ENCODE peak calls at places on chromosomes 6 and 20, in nine cellular contexts. L is NB4, J is IMR-90, D is tibial nerve, Z is adrenal gland, I is gastrocnemius medialis, W is breast epithelium, F is endothelial cell of umbilical vein, T is sigmoid colon. K is an unnamed sample.

GRCh38 chr6:83976871-83977270 is 56.7 kb upstream of the MRAP2 start:
- DNase-seq in W (no peak), T (no peak), I (no peak), L (no peak), Z (no peak), J (no peak), F (no peak), D (no peak), K (no peak)

GRCh38 chr6:142551145-142551811 is 249.5 kb downstream of the ADGRG6 start:
- DNase-seq in D (no peak), I (no peak), W (no peak), F (no peak), Z (no peak), L (peak), J (no peak), T (no peak), K (peak)

GRCh38 chr20:20930500-20930899 is 175.7 kb downstream of the LINC00237 start:
- DNase-seq in D (no peak), W (no peak), I (no peak), T (no peak), L (no peak), J (no peak), Z (no peak), F (no peak), K (no peak)

GRCh38 chr6:12718025-12718424 is 1.5 kb downstream of the PHACTR1 start:
- DNase-seq in F (no peak), T (no peak), L (no peak), J (peak), W (no peak), I (no peak), Z (no peak), D (no peak), K (no peak)

GRCh38 chr6:3747100-3747737 is 4.3 kb downstream of the PXDC1 start:
- DNase-seq in L (no peak), F (no peak), D (no peak), J (no peak), T (no peak), W (peak), I (no peak), Z (no peak), K (peak)

GRCh38 chr6:1312444-1313363 is 806 bp downstream of the FOXQ1 start:
- DNase-seq in I (no peak), J (no peak), D (no peak), L (peak), W (no peak), F (no peak), Z (no peak), T (no peak), K (no peak)

GRCh38 chr6:92541457-92542060 is 877.8 kb downstream of the EPHA7 start:
- DNase-seq in F (no peak), D (no peak), I (no peak), W (no peak), T (no peak), Z (no peak), J (no peak), L (no peak), K (no peak)

GRCh38 chr6:158354509-158354877 is 42.2 kb downstream of the TULP4 start:
- DNase-seq in F (no peak), T (no peak), D (no peak), I (no peak), W (no peak), L (no peak), Z (no peak), J (no peak), K (no peak)

GRCh38 chr6:137188855-137189254 is 15.4 kb upstream of the IL22RA2 start:
- DNase-seq in Z (no peak), W (no peak), L (peak), J (no peak), F (no peak), T (no peak), D (no peak), I (no peak), K (no peak)

GRCh38 chr6:34154668-34155447 is 9.0 kb upstream of the GRM4 start:
- DNase-seq in J (peak), I (no peak), D (no peak), W (peak), L (peak), T (peak), F (peak), Z (peak), K (no peak)

GRCh38 chr6:44049163-44049988 is 77.9 kb downstream of the MRPL14 start:
- DNase-seq in Z (no peak), T (peak), D (no peak), I (no peak), W (no peak), J (peak), F (no peak), L (no peak), K (no peak)

GRCh38 chr20:48761914-48762313 is 65.9 kb downstream of the PREX1 start:
- DNase-seq in J (no peak), L (peak), T (no peak), D (no peak), I (no peak), Z (no peak), W (no peak), F (no peak), K (no peak)

GRCh38 chr20:57656821-57657536 is 36.8 kb upstream of the ZBP1 start:
- DNase-seq in L (no peak), W (no peak), D (no peak), I (no peak), J (no peak), Z (peak), T (peak), F (no peak), K (peak)

GRCh38 chr20:21450572-21450971 is 53.2 kb upstream of the NKX2-4 start:
- DNase-seq in L (no peak), Z (peak), T (no peak), F (no peak), J (no peak), D (no peak), I (no peak), W (no peak), K (no peak)

GRCh38 chr6:2168480-2168879 is 76.9 kb downstream of the GMDS start:
- DNase-seq in L (no peak), I (no peak), Z (no peak), J (peak), W (no peak), F (no peak), D (no peak), T (no peak), K (no peak)

GRCh38 chr6:144331610-144332009 is 46.5 kb downstream of the UTRN start:
- DNase-seq in D (no peak), I (no peak), J (peak), F (no peak), Z (no peak), L (no peak), T (no peak), W (no peak), K (no peak)

GRCh38 chr6:123091091-123091895 is 95.3 kb downstream of the CLVS2 start:
- DNase-seq in I (peak), J (no peak), L (no peak), D (no peak), Z (peak), W (no peak), F (peak), T (no peak), K (no peak)

GRCh38 chr6:318265-318890 is 26.1 kb downstream of the DUSP22 start:
- DNase-seq in Z (no peak), F (no peak), L (no peak), I (no peak), W (no peak), D (no peak), J (no peak), T (peak), K (no peak)

GRCh38 chr6:26571592-26572296 is 25.0 kb upstream of the ABT1 start:
- DNase-seq in F (peak), W (no peak), Z (peak), L (peak), J (peak), T (no peak), I (no peak), D (no peak), K (no peak)

GRCh38 chr20:2305946-2306345 is 10.1 kb downstream of the TGM3 start:
- DNase-seq in Z (no peak), D (no peak), F (no peak), W (no peak), T (no peak), L (no peak), J (no peak), I (no peak), K (peak)

GRCh38 chr6:91816335-91816734 is 1229.5 kb upstream of the MAP3K7 start:
- DNase-seq in F (no peak), W (no peak), Z (no peak), J (no peak), I (no peak), L (no peak), D (no peak), T (no peak), K (no peak)

GRCh38 chr6:160137989-160138835 is 16.6 kb downstream of the SLC22A1 start:
- DNase-seq in W (no peak), F (peak), T (peak), I (no peak), L (peak), D (no peak), Z (peak), J (peak), K (peak)

GRCh38 chr20:39049684-39050554 is 87.8 kb downstream of the DHX35 start:
- DNase-seq in I (peak), F (peak), L (peak), J (peak), Z (peak), T (peak), D (peak), W (peak), K (peak)

GRCh38 chr20:38883981-38884733 is 42.1 kb upstream of the FAM83D start:
- DNase-seq in L (peak), T (no peak), I (no peak), J (no peak), W (no peak), F (no peak), Z (no peak), D (no peak), K (no peak)

GRCh38 chr6:34585512-34586045 is 29.4 kb upstream of the SPDEF start:
- DNase-seq in W (no peak), I (no peak), Z (no peak), D (no peak), T (peak), F (no peak), L (no peak), J (peak), K (no peak)

GRCh38 chr6:29016559-29017427 is 11.7 kb upstream of the ZNF311 start:
- DNase-seq in L (peak), F (peak), J (peak), D (peak), Z (peak), I (peak), T (peak), W (peak), K (peak)

GRCh38 chr20:49887251-49887827 is 28.0 kb downstream of the SPATA2 start:
- DNase-seq in W (no peak), L (no peak), J (peak), F (no peak), D (no peak), I (no peak), T (peak), Z (peak), K (no peak)

GRCh38 chr6:170434114-170434820 is 118.8 kb downstream of the PSMB1 start:
- DNase-seq in W (no peak), L (no peak), T (no peak), F (no peak), I (peak), Z (no peak), D (no peak), J (peak), K (no peak)

GRCh38 chr6:122717350-122717749 is 62.2 kb upstream of the FABP7 start:
- DNase-seq in D (no peak), F (no peak), I (no peak), Z (no peak), T (no peak), L (no peak), J (peak), W (no peak), K (no peak)

GRCh38 chr20:59765599-59766177 is 161.3 kb downstream of the PHACTR3 start:
- DNase-seq in Z (no peak), D (no peak), I (no peak), T (no peak), J (no peak), L (peak), W (no peak), F (no peak), K (no peak)

GRCh38 chr6:6368040-6368683 is 47.7 kb upstream of the F13A1 start:
- DNase-seq in Z (no peak), W (no peak), L (no peak), D (no peak), F (no peak), T (no peak), I (no peak), J (no peak), K (no peak)

GRCh38 chr6:37868447-37868825 is 48.9 kb downstream of the ZFAND3 start:
- DNase-seq in F (peak), D (no peak), I (no peak), W (no peak), Z (no peak), L (no peak), J (peak), T (no peak), K (no peak)

GRCh38 chr6:154457881-154458284 is 52.6 kb downstream of the CNKSR3 start:
- DNase-seq in L (no peak), I (no peak), T (no peak), F (no peak), D (no peak), J (no peak), W (no peak), Z (no peak), K (no peak)

GRCh38 chr6:105275542-105275941 is 95.7 kb upstream of the POPDC3 start:
- DNase-seq in Z (no peak), J (no peak), W (no peak), I (no peak), L (no peak), T (no peak), D (no peak), F (no peak), K (no peak)

GRCh38 chr6:148857817-148858390 is 111.1 kb downstream of the UST start:
- DNase-seq in T (no peak), D (no peak), W (no peak), I (no peak), F (no peak), J (peak), L (no peak), Z (no peak), K (no peak)

GRCh38 chr6:41732601-41733348 is 2.6 kb downstream of the TFEB start:
- DNase-seq in L (peak), D (no peak), I (peak), F (no peak), T (no peak), Z (no peak), J (no peak), W (no peak), K (no peak)

GRCh38 chr20:57040924-57041323 is 225.5 kb downstream of the BMP7 start:
- DNase-seq in Z (no peak), D (no peak), J (peak), T (peak), L (peak), W (no peak), F (no peak), I (no peak), K (no peak)

GRCh38 chr6:118100763-118101162 is 193.7 kb downstream of the SLC35F1 start:
- DNase-seq in W (no peak), D (no peak), T (no peak), I (no peak), L (no peak), J (no peak), Z (no peak), F (no peak), K (no peak)

GRCh38 chr6:27132532-27133280 is 114.8 kb upstream of the PRSS16 start:
- DNase-seq in T (peak), I (peak), W (peak), D (peak), J (peak), Z (peak), F (peak), L (peak), K (peak)

GRCh38 chr6:24064832-24065231 is 61.2 kb upstream of the NRSN1 start:
- DNase-seq in D (no peak), W (no peak), I (no peak), Z (no peak), L (no peak), F (no peak), J (no peak), T (no peak), K (no peak)

GRCh38 chr6:24060982-24061754 is 64.8 kb upstream of the NRSN1 start:
- DNase-seq in D (no peak), Z (no peak), I (no peak), W (no peak), L (no peak), T (no peak), F (no peak), J (no peak), K (no peak)

GRCh38 chr6:24069546-24069945 is 56.5 kb upstream of the NRSN1 start:
- DNase-seq in T (no peak), J (no peak), W (no peak), Z (no peak), L (no peak), D (no peak), F (no peak), I (no peak), K (no peak)

DNA sequence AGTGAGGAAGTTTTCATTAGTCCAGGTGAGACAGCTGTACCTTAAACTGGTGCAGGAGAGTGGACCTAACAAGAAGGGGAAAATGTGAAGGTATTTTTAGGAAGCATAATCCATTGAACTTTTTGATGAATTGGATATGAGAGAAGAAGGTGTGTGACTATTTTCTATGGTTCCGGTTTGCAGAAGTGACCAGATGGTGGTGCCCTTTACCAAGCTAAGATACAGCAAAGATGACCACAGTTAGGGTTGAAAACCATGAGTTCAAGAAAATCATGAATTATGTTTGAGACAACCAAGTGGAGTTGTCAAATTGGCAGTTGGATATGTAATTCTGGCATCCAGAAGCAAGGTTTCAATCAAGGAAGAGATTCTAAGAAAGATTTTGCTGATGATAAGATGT is 61.9 kb upstream of the NRSN1 start:
- DNase-seq in L (peak), F (no peak), D (no peak), W (no peak), I (no peak), Z (no peak), T (no peak), J (no peak), K (no peak)
- TF ChIP-seq CTCF in L (peak), F (no peak), D (no peak), W (no peak), I (no peak), Z (no peak), T (no peak), J (no peak), K (no peak)

GRCh38 chr6:52497652-52498408 is 77.7 kb downstream of the EFHC1 start:
- DNase-seq in J (peak), W (no peak), L (peak), I (no peak), D (peak), F (no peak), T (peak), Z (no peak), K (no peak)
- TF ChIP-seq POLR2A in J (no peak), W (no peak), L (no peak), I (no peak), D (no peak), F (no peak), T (no peak), Z (no peak), K (no peak)

GRCh38 chr20:45293041-45294002 is 13.3 kb upstream of the RBPJL start:
- DNase-seq in T (peak), L (peak), J (peak), Z (peak), I (peak), W (peak), D (peak), F (peak), K (peak)
- TF ChIP-seq CTCF in T (peak), L (peak), J (peak), Z (peak), I (peak), W (peak), D (peak), F (peak), K (peak)

DNA sequence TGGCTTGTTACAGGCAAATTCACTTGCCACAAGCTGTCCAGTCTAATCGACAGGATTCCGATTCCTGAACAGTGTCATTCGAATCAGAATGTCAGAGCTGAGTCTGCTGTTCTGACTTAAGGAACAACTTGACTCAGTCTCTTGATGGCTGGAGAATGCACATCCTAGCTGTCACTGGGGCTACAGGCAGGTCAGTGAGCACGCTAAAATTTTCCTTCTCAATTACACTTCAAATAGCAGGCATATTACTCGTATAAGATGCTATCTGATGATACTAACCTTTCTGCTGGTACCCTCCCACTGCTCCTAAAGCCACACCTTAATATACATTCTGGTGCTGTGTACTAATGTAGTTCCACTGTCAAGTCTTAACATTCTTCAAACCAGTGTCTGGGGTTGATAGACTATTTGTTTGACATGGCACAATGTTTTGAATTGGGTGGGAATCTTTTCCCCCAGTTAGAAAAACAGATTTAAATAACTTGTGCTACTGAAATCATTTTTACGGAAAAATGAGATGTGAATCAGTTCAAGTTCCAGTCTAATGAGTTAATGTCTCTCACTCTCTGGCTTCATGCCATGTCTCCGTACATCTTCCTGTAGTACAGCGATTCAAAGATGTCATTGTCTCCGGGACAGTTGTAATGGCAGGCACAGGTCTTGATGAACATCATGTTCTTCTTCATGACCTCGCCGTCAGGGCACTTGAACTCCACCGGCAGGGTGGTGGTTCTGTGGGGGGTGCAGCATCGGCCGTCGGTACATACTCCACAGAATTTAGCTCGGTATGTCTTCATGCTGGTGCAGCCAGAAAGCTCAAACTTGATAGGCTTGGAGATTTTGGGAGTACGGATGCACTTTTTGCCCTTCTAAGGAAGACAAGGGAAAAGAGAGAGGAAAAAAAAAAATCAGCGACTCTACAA is 2.2 kb downstream of the CCN2 start:
- DNase-seq in Z (peak), J (peak), I (no peak), W (no peak), T (peak), L (no peak), D (no peak), F (peak), K (no peak)
- TF ChIP-seq POLR2A in Z (peak), J (peak), I (no peak), W (no peak), T (no peak), L (no peak), D (no peak), F (peak), K (no peak)

K was measured in lower leg skin.